ENCODE peak calls at places on chromosomes 2 and 18, in six cellular contexts. Z is SK-N-SH, G is GM12878, I is K562, M is H1, E is HepG2. V is an unnamed sample.
A peak's percentile ranks its signal among the peaks of the same experiment; 100 is the strongest.

GRCh38 chr18:79365701-79366100 is 30.0 kb upstream of the NFATC1 start:
- DNase-seq in M (no peak), G (no peak), I (no peak), E (no peak), Z (no peak), V (no peak)

GRCh38 chr18:5596585-5596984 is 52.8 kb upstream of the EPB41L3 start:
- DNase-seq in I (no peak), E (no peak), G (no peak), M (no peak), Z (no peak), V (no peak)

GRCh38 chr2:178924817-178925216 is 117.6 kb upstream of the TTN start:
- DNase-seq in Z (no peak), I (no peak), M (no peak), E (no peak), G (no peak), V (no peak)

GRCh38 chr2:139225961-139226360 is 445.8 kb upstream of the NXPH2 start:
- DNase-seq in Z (no peak), E (no peak), G (no peak), M (no peak), I (no peak), V (no peak)

GRCh38 chr2:109411648-109412325 is 202.0 kb downstream of the SEPTIN10 start:
- DNase-seq in Z (no peak), I (no peak), E (no peak), G (no peak), M (no peak), V (no peak)

GRCh38 chr2:226439337-226439736 is 360.3 kb downstream of the IRS1 start:
- DNase-seq in G (no peak), M (no peak), I (no peak), Z (no peak), E (no peak), V (peak; percentile 87)

GRCh38 chr2:143632751-143633374 is 503.6 kb downstream of the ARHGAP15 start:
- DNase-seq in M (no peak), E (no peak), Z (no peak), G (no peak), I (no peak), V (no peak)

GRCh38 chr2:172613610-172614231 is 57.8 kb downstream of the PDK1 start:
- DNase-seq in Z (no peak), M (no peak), E (no peak), I (no peak), G (no peak), V (no peak)

GRCh38 chr18:36700955-36701354 is 127.8 kb downstream of the TPGS2 start:
- DNase-seq in G (no peak), M (no peak), I (no peak), Z (no peak), E (no peak), V (no peak)

GRCh38 chr2:171531291-171531690 is 9.0 kb downstream of the CYBRD1 start:
- DNase-seq in Z (no peak), M (no peak), E (no peak), I (peak; percentile 41), G (no peak), V (no peak)

GRCh38 chr2:195404650-195405049 is 252.4 kb upstream of the SLC39A10 start:
- DNase-seq in G (no peak), E (no peak), Z (no peak), M (no peak), I (no peak), V (no peak)

GRCh38 chr2:71469403-71470398 is 16.3 kb downstream of the DYSF start:
- DNase-seq in M (no peak), Z (no peak), G (no peak), E (no peak), I (peak; percentile 22), V (no peak)

GRCh38 chr2:172588931-172589330 is 33.0 kb downstream of the PDK1 start:
- DNase-seq in G (no peak), Z (no peak), I (no peak), M (no peak), E (no peak), V (no peak)

GRCh38 chr2:151976945-151977353 is 121.9 kb downstream of the CACNB4 start:
- DNase-seq in M (no peak), I (no peak), Z (no peak), E (no peak), G (peak; percentile 40), V (no peak)

GRCh38 chr2:200742426-200742825 is 69.3 kb upstream of the BZW1 start:
- DNase-seq in E (no peak), I (no peak), M (no peak), G (no peak), Z (no peak), V (no peak)

GRCh38 chr2:168216351-168217005 is 30.9 kb downstream of the STK39 start:
- DNase-seq in G (no peak), Z (no peak), I (no peak), M (no peak), E (no peak), V (no peak)

GRCh38 chr18:2036136-2036535 is 535.2 kb downstream of the METTL4 start:
- DNase-seq in M (no peak), Z (no peak), G (no peak), I (no peak), E (no peak), V (no peak)

GRCh38 chr2:80887923-80888322 is 583.4 kb upstream of the LRRTM1 start:
- DNase-seq in G (no peak), I (no peak), M (no peak), E (no peak), Z (no peak), V (no peak)

GRCh38 chr2:158755738-158756137 is 39.4 kb upstream of the DAPL1 start:
- DNase-seq in E (no peak), I (peak; percentile 40), M (peak; percentile 10), Z (no peak), G (no peak), V (no peak)

GRCh38 chr18:59864446-59864764 is 35.4 kb upstream of the PMAIP1 start:
- DNase-seq in G (no peak), E (no peak), M (no peak), I (no peak), Z (no peak), V (no peak)

GRCh38 chr2:37415128-37415817 is 70.8 kb downstream of the QPCT start:
- DNase-seq in M (no peak), I (peak; percentile 84), Z (peak; percentile 49), G (no peak), E (no peak), V (no peak)

GRCh38 chr2:226970362-226970761 is 134.5 kb downstream of the RHBDD1 start:
- DNase-seq in G (no peak), M (no peak), I (no peak), E (no peak), Z (no peak), V (no peak)

GRCh38 chr18:36706313-36706881 is 122.4 kb downstream of the TPGS2 start:
- DNase-seq in G (no peak), M (no peak), E (no peak), I (no peak), Z (no peak), V (no peak)

GRCh38 chr2:102975996-102976636 is 214.3 kb downstream of the TMEM182 start:
- DNase-seq in E (peak; percentile 50), M (peak; percentile 36), I (peak; percentile 34), G (no peak), Z (peak; percentile 41), V (peak; percentile 44)

GRCh38 chr2:37671816-37672103 is 318 bp upstream of the CDC42EP3 start:
- DNase-seq in G (no peak), I (no peak), Z (no peak), M (no peak), E (no peak), V (no peak)

GRCh38 chr2:170742896-170743529 is 27.2 kb upstream of the ERICH2 start:
- DNase-seq in E (no peak), M (no peak), Z (no peak), I (no peak), G (no peak), V (no peak)

GRCh38 chr2:13651684-13652131 is 935.0 kb downstream of the TRIB2 start:
- DNase-seq in E (no peak), G (peak; percentile 49), M (no peak), Z (no peak), I (no peak), V (no peak)

GRCh38 chr2:105790467-105791118 is 45.9 kb downstream of the NCK2 start:
- DNase-seq in Z (no peak), M (no peak), G (no peak), I (no peak), E (no peak), V (no peak)

GRCh38 chr2:105787376-105788318 is 42.9 kb downstream of the NCK2 start:
- DNase-seq in I (peak; percentile 60), G (no peak), M (no peak), E (no peak), Z (no peak), V (peak; percentile 33)

GRCh38 chr2:105788670-105789290 is 44.1 kb downstream of the NCK2 start:
- DNase-seq in M (no peak), I (no peak), G (no peak), E (no peak), Z (no peak), V (no peak)

GRCh38 chr2:105791229-105791628 is 46.5 kb downstream of the NCK2 start:
- DNase-seq in M (no peak), Z (no peak), E (no peak), G (no peak), I (no peak), V (no peak)

GRCh38 chr2:105789745-105790466 is 45.2 kb downstream of the NCK2 start:
- DNase-seq in G (peak; percentile 74), Z (no peak), M (no peak), I (no peak), E (no peak), V (peak; percentile 68)
- H3K27ac ChIP-seq in G (peak overlapping the region; percentile 76), Z (peak overlapping the region; percentile 14), M (no peak overlapping the region), I (no peak overlapping the region), E (no peak overlapping the region), V (peak overlapping the region; percentile 63)

GRCh38 chr18:10195529-10195928 is 258.9 kb upstream of the APCDD1 start:
- DNase-seq in E (no peak), M (no peak), I (no peak), G (no peak), Z (no peak), V (no peak)
- TF ChIP-seq GABPA in E (no peak), M (no peak), I (no peak), G (no peak), Z (no peak), V (no peak)

GRCh38 chr2:224775638-224776037 is 59.5 kb upstream of the CCDC195 start:
- DNase-seq in I (no peak), G (no peak), Z (no peak), E (no peak), M (no peak), V (no peak)

GRCh38 chr2:224778474-224778877 is 62.3 kb upstream of the CCDC195 start:
- DNase-seq in E (peak; percentile 56), Z (peak; percentile 55), G (peak; percentile 39), M (peak; percentile 9), I (peak; percentile 47), V (peak; percentile 50)

GRCh38 chr2:224774735-224775134 is 58.6 kb upstream of the CCDC195 start:
- DNase-seq in M (no peak), G (no peak), Z (no peak), I (no peak), E (no peak), V (no peak)

GRCh38 chr2:224777563-224777939 is 61.4 kb upstream of the CCDC195 start:
- DNase-seq in E (no peak), M (no peak), G (no peak), I (no peak), Z (no peak), V (no peak)

GRCh38 chr2:224776795-224777562 is 60.8 kb upstream of the CCDC195 start:
- DNase-seq in M (no peak), I (no peak), G (no peak), E (no peak), Z (no peak), V (no peak)
- H3K27ac ChIP-seq in M (no peak overlapping the region), I (no peak overlapping the region), G (no peak overlapping the region), E (no peak overlapping the region), Z (no peak overlapping the region), V (no peak overlapping the region)

GRCh38 chr2:85806358-85807118 is 52.7 kb downstream of the ATOH8 start:
- DNase-seq in I (no peak), G (no peak), Z (no peak), M (no peak), E (peak; percentile 87), V (peak; percentile 29)
- TF ChIP-seq GABPA in I (no peak), G (no peak), Z (no peak), M (no peak), E (no peak), V (no peak)